ENCODE peak calls at places on chromosomes 2 and 18, in eight cellular contexts. One of them, this sample, is unnamed.

GRCh38 chr2:44087714-44088092 is 81.0 kb upstream of the PPM1B start:
- DNase-seq in stimulated activated CD8-positive, alpha-beta memory T cell treated with anti-CD3 and anti-CD28 coated beads, Interleukin-15, amount 100 ng/mL, for 4 hours: no peak
- DNase-seq in iris pigment epithelial cell: no peak
- DNase-seq in GM12864: no peak
- DNase-seq in midbrain: peak; percentile 57
- DNase-seq in SK-N-SH: no peak
- DNase-seq in GM23338: peak; percentile 41
- DNase-seq in NCI-H446: no peak
- DNase-seq in this sample: peak; percentile 51

GRCh38 chr2:191501390-191502168 is 176.4 kb upstream of the NABP1 start:
- DNase-seq in stimulated activated CD8-positive, alpha-beta memory T cell treated with anti-CD3 and anti-CD28 coated beads, Interleukin-15, amount 100 ng/mL, for 4 hours: no peak
- DNase-seq in iris pigment epithelial cell: peak; percentile 63
- DNase-seq in GM12864: no peak
- DNase-seq in midbrain: no peak
- DNase-seq in SK-N-SH: peak; percentile 48
- DNase-seq in GM23338: no peak
- DNase-seq in NCI-H446: no peak
- DNase-seq in this sample: peak; percentile 61

GRCh38 chr2:100865819-100866462 is 46.0 kb downstream of the NPAS2 start:
- DNase-seq in stimulated activated CD8-positive, alpha-beta memory T cell treated with anti-CD3 and anti-CD28 coated beads, Interleukin-15, amount 100 ng/mL, for 4 hours: no peak
- DNase-seq in iris pigment epithelial cell: peak; percentile 77
- DNase-seq in GM12864: no peak
- DNase-seq in midbrain: no peak
- DNase-seq in SK-N-SH: no peak
- DNase-seq in GM23338: no peak
- DNase-seq in NCI-H446: no peak
- DNase-seq in this sample: no peak

GRCh38 chr2:43269074-43269572 is 42.7 kb upstream of the ZFP36L2 start:
- DNase-seq in stimulated activated CD8-positive, alpha-beta memory T cell treated with anti-CD3 and anti-CD28 coated beads, Interleukin-15, amount 100 ng/mL, for 4 hours: no peak
- DNase-seq in iris pigment epithelial cell: peak; percentile 100
- DNase-seq in GM12864: no peak
- DNase-seq in midbrain: no peak
- DNase-seq in SK-N-SH: peak; percentile 77
- DNase-seq in GM23338: no peak
- DNase-seq in NCI-H446: no peak
- DNase-seq in this sample: peak; percentile 43

GRCh38 chr2:150610670-150611279 is 123.3 kb upstream of the RND3 start:
- DNase-seq in stimulated activated CD8-positive, alpha-beta memory T cell treated with anti-CD3 and anti-CD28 coated beads, Interleukin-15, amount 100 ng/mL, for 4 hours: no peak
- DNase-seq in iris pigment epithelial cell: peak; percentile 64
- DNase-seq in GM12864: no peak
- DNase-seq in midbrain: no peak
- DNase-seq in SK-N-SH: peak; percentile 14
- DNase-seq in GM23338: peak; percentile 78
- DNase-seq in NCI-H446: no peak
- DNase-seq in this sample: peak; percentile 76

GRCh38 chr2:30336978-30337841 is 105.9 kb downstream of the LBH start:
- DNase-seq in stimulated activated CD8-positive, alpha-beta memory T cell treated with anti-CD3 and anti-CD28 coated beads, Interleukin-15, amount 100 ng/mL, for 4 hours: no peak
- DNase-seq in iris pigment epithelial cell: no peak
- DNase-seq in GM12864: peak; percentile 94
- DNase-seq in midbrain: no peak
- DNase-seq in SK-N-SH: no peak
- DNase-seq in GM23338: no peak
- DNase-seq in NCI-H446: no peak
- DNase-seq in this sample: no peak

GRCh38 chr2:5798083-5798482 is 105.9 kb downstream of the SOX11 start:
- DNase-seq in stimulated activated CD8-positive, alpha-beta memory T cell treated with anti-CD3 and anti-CD28 coated beads, Interleukin-15, amount 100 ng/mL, for 4 hours: no peak
- DNase-seq in iris pigment epithelial cell: peak; percentile 28
- DNase-seq in GM12864: no peak
- DNase-seq in midbrain: no peak
- DNase-seq in SK-N-SH: no peak
- DNase-seq in GM23338: no peak
- DNase-seq in NCI-H446: no peak
- DNase-seq in this sample: no peak

GRCh38 chr2:158142568-158143332 is 41.1 kb downstream of the UPP2 start:
- DNase-seq in stimulated activated CD8-positive, alpha-beta memory T cell treated with anti-CD3 and anti-CD28 coated beads, Interleukin-15, amount 100 ng/mL, for 4 hours: no peak
- DNase-seq in iris pigment epithelial cell: peak; percentile 51
- DNase-seq in GM12864: no peak
- DNase-seq in midbrain: no peak
- DNase-seq in SK-N-SH: no peak
- DNase-seq in GM23338: no peak
- DNase-seq in NCI-H446: no peak
- DNase-seq in this sample: no peak

GRCh38 chr18:62324355-62324828 is 718 bp upstream of the TNFRSF11A start:
- DNase-seq in stimulated activated CD8-positive, alpha-beta memory T cell treated with anti-CD3 and anti-CD28 coated beads, Interleukin-15, amount 100 ng/mL, for 4 hours: no peak
- DNase-seq in iris pigment epithelial cell: no peak
- DNase-seq in GM12864: no peak
- DNase-seq in midbrain: no peak
- DNase-seq in SK-N-SH: no peak
- DNase-seq in GM23338: peak; percentile 45
- DNase-seq in NCI-H446: no peak
- DNase-seq in this sample: no peak

GRCh38 chr2:69203166-69203985 is 183.7 kb downstream of the GFPT1 start:
- DNase-seq in stimulated activated CD8-positive, alpha-beta memory T cell treated with anti-CD3 and anti-CD28 coated beads, Interleukin-15, amount 100 ng/mL, for 4 hours: no peak
- DNase-seq in iris pigment epithelial cell: peak; percentile 67
- DNase-seq in GM12864: no peak
- DNase-seq in midbrain: no peak
- DNase-seq in SK-N-SH: no peak
- DNase-seq in GM23338: no peak
- DNase-seq in NCI-H446: no peak
- DNase-seq in this sample: no peak

GRCh38 chr18:76115580-76115979 is 379.5 kb downstream of the ZNF516 start:
- DNase-seq in stimulated activated CD8-positive, alpha-beta memory T cell treated with anti-CD3 and anti-CD28 coated beads, Interleukin-15, amount 100 ng/mL, for 4 hours: no peak
- DNase-seq in iris pigment epithelial cell: no peak
- DNase-seq in GM12864: no peak
- DNase-seq in midbrain: no peak
- DNase-seq in SK-N-SH: no peak
- DNase-seq in GM23338: no peak
- DNase-seq in NCI-H446: no peak
- DNase-seq in this sample: no peak

GRCh38 chr18:68234115-68234514 is 480.8 kb downstream of the TMX3 start:
- DNase-seq in stimulated activated CD8-positive, alpha-beta memory T cell treated with anti-CD3 and anti-CD28 coated beads, Interleukin-15, amount 100 ng/mL, for 4 hours: no peak
- DNase-seq in iris pigment epithelial cell: peak; percentile 21
- DNase-seq in GM12864: no peak
- DNase-seq in midbrain: no peak
- DNase-seq in SK-N-SH: no peak
- DNase-seq in GM23338: no peak
- DNase-seq in NCI-H446: no peak
- DNase-seq in this sample: no peak

GRCh38 chr2:95374916-95375471 is 27.5 kb upstream of the FAHD2A start:
- DNase-seq in stimulated activated CD8-positive, alpha-beta memory T cell treated with anti-CD3 and anti-CD28 coated beads, Interleukin-15, amount 100 ng/mL, for 4 hours: no peak
- DNase-seq in iris pigment epithelial cell: no peak
- DNase-seq in GM12864: no peak
- DNase-seq in midbrain: no peak
- DNase-seq in SK-N-SH: no peak
- DNase-seq in GM23338: no peak
- DNase-seq in NCI-H446: no peak
- DNase-seq in this sample: no peak

GRCh38 chr2:9158786-9159779 is 47.5 kb upstream of the ASAP2 start:
- DNase-seq in stimulated activated CD8-positive, alpha-beta memory T cell treated with anti-CD3 and anti-CD28 coated beads, Interleukin-15, amount 100 ng/mL, for 4 hours: no peak
- DNase-seq in iris pigment epithelial cell: no peak
- DNase-seq in GM12864: no peak
- DNase-seq in midbrain: no peak
- DNase-seq in SK-N-SH: no peak
- DNase-seq in GM23338: no peak
- DNase-seq in NCI-H446: no peak
- DNase-seq in this sample: no peak